ENCODE peak calls at places on chromosome X, in seven cellular contexts. D is uterus, H is A673, T is suprapubic skin, C is neural progenitor cell, O is thyroid gland, V is colonic mucosa. X is an unnamed sample.

GRCh38 chrX:150163956-150164726 is 199.0 kb upstream of the MAMLD1 start:
- DNase-seq in H (no peak), V (no peak), C (no peak), D (no peak), T (no peak), O (no peak), X (no peak)

GRCh38 chrX:30302957-30303356 is 6.2 kb downstream of the NR0B1 start:
- DNase-seq in V (no peak), T (no peak), O (peak; percentile 16), H (peak; percentile 79), C (peak; percentile 14), D (no peak), X (no peak)

GRCh38 chrX:70769659-70770232 is 138.8 kb downstream of the TEX11 start:
- DNase-seq in O (no peak), H (peak; percentile 12), C (no peak), V (no peak), D (no peak), T (no peak), X (no peak)

GRCh38 chrX:18630956-18631355 is 41.0 kb downstream of the RS1 start:
- DNase-seq in V (no peak), C (no peak), H (no peak), O (no peak), D (no peak), T (no peak), X (no peak)

GRCh38 chrX:24371391-24371972 is 11.0 kb downstream of the SUPT20HL1 start:
- DNase-seq in C (peak; percentile 90), H (peak; percentile 77), O (peak; percentile 47), V (peak; percentile 70), D (peak; percentile 54), T (no peak), X (peak; percentile 9)

GRCh38 chrX:6782831-6783230 is 247.9 kb upstream of the VCX3A start:
- DNase-seq in H (no peak), D (no peak), T (no peak), O (no peak), C (no peak), V (no peak), X (no peak)

GRCh38 chrX:103774070-103774642 is 2.5 kb upstream of the PLP1 start:
- DNase-seq in D (no peak), T (no peak), O (peak; percentile 5), V (no peak), H (peak; percentile 28), C (peak; percentile 62), X (no peak)

GRCh38 chrX:80602017-80602765 is 181.9 kb downstream of the TENT5D start:
- DNase-seq in V (no peak), O (no peak), C (no peak), T (no peak), H (no peak), D (no peak), X (no peak)

GRCh38 chrX:19545651-19546050 is 30.3 kb upstream of the MAP3K15 start:
- DNase-seq in T (no peak), H (no peak), D (no peak), C (no peak), V (no peak), O (no peak), X (no peak)

GRCh38 chrX:110358548-110358947 is at the start of gene RTL9:
- DNase-seq in O (no peak), D (no peak), H (no peak), C (no peak), T (no peak), V (no peak), X (no peak)

GRCh38 chrX:131854586-131854985 is 168.5 kb upstream of the STK26 start:
- DNase-seq in C (no peak), H (peak; percentile 27), D (no peak), O (no peak), V (no peak), T (no peak), X (no peak)

GRCh38 chrX:110171442-110171841 is 146.4 kb downstream of the AMMECR1 start:
- DNase-seq in T (no peak), V (no peak), O (no peak), D (no peak), H (no peak), C (no peak), X (no peak)

GRCh38 chrX:47216393-47216925 is 2.0 kb upstream of the CDK16 start:
- DNase-seq in V (no peak), C (no peak), H (no peak), T (no peak), D (no peak), O (no peak), X (no peak)

GRCh38 chrX:8191022-8191421 is 20.0 kb upstream of the VCX2 start:
- DNase-seq in T (no peak), O (no peak), V (peak; percentile 73), H (no peak), D (no peak), C (no peak), X (no peak)

GRCh38 chrX:16250296-16250695 is 83.0 kb downstream of the MAGEB17 start:
- DNase-seq in O (no peak), T (no peak), D (no peak), H (peak; percentile 9), C (no peak), V (no peak), X (no peak)

GRCh38 chrX:139077303-139078131 is 366.0 kb upstream of the FGF13 start:
- DNase-seq in D (no peak), O (no peak), T (no peak), H (peak; percentile 74), C (no peak), V (no peak), X (no peak)

GRCh38 chrX:150408561-150408960 is 45.4 kb downstream of the MAMLD1 start:
- DNase-seq in T (no peak), H (no peak), V (no peak), C (no peak), D (no peak), O (no peak), X (no peak)

GRCh38 chrX:54481751-54482150 is 14.3 kb downstream of the FGD1 start:
- DNase-seq in C (no peak), H (no peak), D (no peak), V (no peak), T (no peak), O (no peak), X (no peak)

GRCh38 chrX:5617666-5618065 is 611.0 kb downstream of the NLGN4X start:
- DNase-seq in H (no peak), D (no peak), V (no peak), T (no peak), C (no peak), O (no peak), X (no peak)

GRCh38 chrX:149540621-149541520 is at the start of gene EOLA1:
- DNase-seq in C (no peak), D (no peak), V (peak; percentile 89), H (peak; percentile 95), O (peak; percentile 90), T (peak; percentile 89), X (peak; percentile 47)

GRCh38 chrX:137930562-137930961 is 364.6 kb downstream of the ZIC3 start:
- DNase-seq in O (no peak), T (no peak), C (no peak), V (no peak), H (no peak), D (no peak), X (no peak)

GRCh38 chrX:40504801-40505605 is 75.8 kb upstream of the ATP6AP2 start:
- DNase-seq in D (no peak), V (no peak), T (no peak), C (no peak), H (peak; percentile 51), O (no peak), X (no peak)

GRCh38 chrX:27598312-27598711 is 8.2 kb downstream of the DCAF8L2 start:
- DNase-seq in O (no peak), C (peak; percentile 66), D (no peak), H (no peak), V (peak; percentile 31), T (no peak), X (no peak)

GRCh38 chrX:10397349-10397748 is 223.0 kb downstream of the MID1 start:
- DNase-seq in O (no peak), T (no peak), C (no peak), V (no peak), H (no peak), D (no peak), X (no peak)
- H3K27me3 ChIP-seq in O (no peaks in the 10 kb centered on the region), T (no peaks in the 10 kb centered on the region), C (no peaks in the 10 kb centered on the region), V (no peaks in the 10 kb centered on the region), H (no peaks in the 10 kb centered on the region), D (no peaks in the 10 kb centered on the region), X (no peaks in the 10 kb centered on the region)

GRCh38 chrX:22526339-22526738 is 253.6 kb downstream of the CBLL2 start:
- DNase-seq in C (no peak), O (no peak), H (peak; percentile 56), T (no peak), D (no peak), V (no peak), X (no peak)
- H3K9me3 ChIP-seq in C (peaks cover 7% of the 10 kb centered on the region), O (no peaks in the 10 kb centered on the region), H (peaks cover 2% of the 10 kb centered on the region), T (no peaks in the 10 kb centered on the region), D (no peaks in the 10 kb centered on the region), V (no peaks in the 10 kb centered on the region), X (no peaks in the 10 kb centered on the region)

GRCh38 chrX:133699023-133699728 is 283.9 kb upstream of the GPC4 start:
- DNase-seq in O (no peak), C (no peak), D (no peak), V (no peak), H (no peak), T (no peak), X (no peak)

GRCh38 chrX:133697656-133698055 is 282.4 kb upstream of the GPC4 start:
- DNase-seq in D (no peak), V (no peak), H (no peak), O (no peak), C (no peak), T (no peak), X (no peak)

GRCh38 chrX:133702230-133702629 is 283.2 kb downstream of the GPC3 start:
- DNase-seq in D (no peak), V (no peak), T (no peak), C (no peak), H (no peak), O (no peak), X (no peak)

DNA sequence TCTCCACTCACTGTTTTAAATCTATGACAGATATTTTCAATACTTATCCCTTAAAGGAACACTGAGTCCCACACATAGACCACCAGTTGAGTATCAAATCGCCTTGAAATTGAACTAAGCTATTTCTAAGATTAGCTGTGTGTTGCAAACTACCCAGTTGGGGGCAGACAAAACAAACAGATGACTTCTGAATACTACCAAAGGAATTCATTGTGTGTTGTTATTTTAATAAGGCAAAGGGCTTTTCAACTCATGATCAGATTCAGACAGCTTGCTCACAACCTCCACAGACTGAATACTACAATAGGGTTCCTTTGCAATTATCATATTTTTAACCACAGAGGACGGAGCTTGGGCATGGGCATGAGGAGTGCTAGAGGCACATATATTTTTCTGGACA is 283.0 kb upstream of the GPC4 start:
- DNase-seq in C (no peak), D (no peak), T (no peak), H (peak; percentile 39), V (no peak), O (no peak), X (no peak)
- TF ChIP-seq CTCF in C (no peak), D (no peak), T (no peak), H (peak; percentile 42), V (no peak), O (no peak), X (no peak)

GRCh38 chrX:154135458-154136229 is 8.4 kb upstream of the OPN1LW start:
- DNase-seq in T (no peak), H (no peak), D (no peak), C (no peak), V (no peak), O (peak; percentile 35), X (no peak)

GRCh38 chrX:154132366-154132765 is 11.7 kb upstream of the OPN1LW start:
- DNase-seq in C (no peak), V (no peak), H (no peak), O (no peak), D (no peak), T (no peak), X (no peak)

GRCh38 chrX:154126101-154126500 is 17.9 kb upstream of the OPN1LW start:
- DNase-seq in T (no peak), O (no peak), V (no peak), D (no peak), H (no peak), C (no peak), X (no peak)

GRCh38 chrX:154131955-154132354 is 12.1 kb upstream of the OPN1LW start:
- DNase-seq in H (no peak), V (no peak), O (no peak), C (no peak), T (no peak), D (no peak), X (no peak)
- H3K27me3 ChIP-seq in H (no peaks in the 10 kb centered on the region), V (peaks cover 4% of the 10 kb centered on the region), O (no peaks in the 10 kb centered on the region), C (peaks cover 8% of the 10 kb centered on the region), T (no peaks in the 10 kb centered on the region), D (no peaks in the 10 kb centered on the region), X (no peaks in the 10 kb centered on the region)

X was measured in thoracic aorta.